ENCODE peak calls at places on chromosomes 3 and 15, in four cellular contexts. E is esophagus muscularis mucosa, U is upper lobe of right lung, G is Caco-2. C is an unnamed sample.

GRCh38 chr3:72665701-72666443 is 182.4 kb downstream of the SHQ1 start:
- DNase-seq in U (no peak), E (no peak), G (no peak), C (peak; percentile 73)

GRCh38 chr3:133827136-133827535 is 21.5 kb downstream of the SRPRB start:
- DNase-seq in G (no peak), E (peak; percentile 79), U (no peak), C (no peak)

GRCh38 chr15:71294636-71295241 is 179.5 kb downstream of the THSD4 start:
- DNase-seq in G (no peak), U (no peak), E (no peak), C (peak; percentile 97)

GRCh38 chr3:152353578-152353977 is 84.8 kb downstream of the MBNL1 start:
- DNase-seq in U (no peak), G (no peak), E (no peak), C (no peak)

GRCh38 chr3:55524565-55525244 is 37.6 kb upstream of the WNT5A start:
- DNase-seq in E (no peak), G (no peak), U (no peak), C (peak; percentile 95)

GRCh38 chr3:50478051-50478450 is 25.4 kb downstream of the CACNA2D2 start:
- DNase-seq in E (no peak), U (no peak), G (no peak), C (no peak)

GRCh38 chr3:46490338-46491084 is 7.3 kb upstream of the RTP3 start:
- DNase-seq in E (no peak), U (no peak), G (no peak), C (peak; percentile 33)

GRCh38 chr3:195774917-195775316 is 36.8 kb downstream of the MUC4 start:
- DNase-seq in E (no peak), U (peak; percentile 83), G (no peak), C (peak; percentile 59)

GRCh38 chr3:197700095-197700494 is 36.6 kb downstream of the RUBCN start:
- DNase-seq in E (no peak), U (no peak), G (no peak), C (no peak)

DNA sequence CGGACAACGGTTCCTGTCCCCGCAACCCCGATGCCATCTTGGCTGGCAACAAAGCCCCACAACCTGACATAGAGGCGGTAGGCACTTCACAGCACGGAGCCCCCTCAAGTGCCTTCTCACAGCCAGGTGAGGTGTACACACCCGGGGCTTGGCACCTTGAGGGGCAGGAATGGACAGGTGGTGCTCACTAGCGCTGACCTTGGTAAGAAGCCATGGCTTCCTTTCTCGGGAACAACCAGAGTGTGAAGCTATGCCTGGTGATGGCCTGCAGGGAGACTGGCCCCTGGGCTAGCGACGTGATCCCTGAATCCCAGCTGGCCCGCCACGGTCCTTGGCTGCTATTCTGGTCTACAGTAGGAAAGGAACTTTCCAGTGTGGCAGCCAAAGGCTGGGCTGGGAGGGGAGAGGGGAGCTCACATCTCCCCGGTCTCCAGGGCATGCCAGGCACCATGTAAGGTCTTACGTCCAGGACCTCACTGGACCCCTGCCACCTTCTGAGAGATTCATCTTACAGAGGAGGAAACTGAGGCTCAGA is 70.6 kb upstream of the RPL32 start:
- DNase-seq in G (no peak), E (no peak), U (no peak), C (no peak)
- H3K36me3 ChIP-seq in G (peaks cover 2% of the 10 kb centered on the region), E (peaks cover 99% of the 10 kb centered on the region), U (peaks cover 75% of the 10 kb centered on the region), C (peaks cover 7% of the 10 kb centered on the region)

DNA sequence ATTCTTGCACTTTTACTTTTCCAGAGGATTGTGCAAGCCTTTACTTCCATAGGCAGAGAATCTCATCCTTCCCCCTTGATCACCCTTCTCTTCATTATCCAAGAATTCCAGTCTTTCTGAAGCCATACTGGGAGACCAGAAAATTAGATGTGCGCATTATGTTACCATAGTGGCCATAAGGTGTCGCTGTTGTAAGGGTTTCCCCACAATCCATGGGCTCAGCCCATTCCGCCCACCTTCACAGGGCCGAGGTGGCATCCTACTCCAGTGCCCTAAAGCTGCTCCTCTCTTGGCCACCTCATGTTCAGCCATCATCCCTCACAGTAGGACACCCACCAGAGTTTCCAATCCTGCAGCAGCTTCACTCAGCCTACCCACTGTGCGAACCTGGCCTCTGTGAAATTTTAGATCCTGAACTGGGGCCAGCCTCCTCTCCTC is 35.0 kb downstream of the CTSH start:
- DNase-seq in U (no peak), E (no peak), G (no peak), C (peak; percentile 73)
- H3K36me3 ChIP-seq in U (peaks cover 93% of the 10 kb centered on the region), E (peaks cover 99% of the 10 kb centered on the region), G (peaks cover 4% of the 10 kb centered on the region), C (peaks cover 11% of the 10 kb centered on the region)

GRCh38 chr15:74564182-74564581 is 23.2 kb downstream of the ARID3B start:
- DNase-seq in E (no peak), U (no peak), G (no peak), C (no peak)
- H3K36me3 ChIP-seq in E (peaks cover 3% of the 10 kb centered on the region), U (no peaks in the 10 kb centered on the region), G (no peaks in the 10 kb centered on the region), C (peaks cover 11% of the 10 kb centered on the region)

DNA sequence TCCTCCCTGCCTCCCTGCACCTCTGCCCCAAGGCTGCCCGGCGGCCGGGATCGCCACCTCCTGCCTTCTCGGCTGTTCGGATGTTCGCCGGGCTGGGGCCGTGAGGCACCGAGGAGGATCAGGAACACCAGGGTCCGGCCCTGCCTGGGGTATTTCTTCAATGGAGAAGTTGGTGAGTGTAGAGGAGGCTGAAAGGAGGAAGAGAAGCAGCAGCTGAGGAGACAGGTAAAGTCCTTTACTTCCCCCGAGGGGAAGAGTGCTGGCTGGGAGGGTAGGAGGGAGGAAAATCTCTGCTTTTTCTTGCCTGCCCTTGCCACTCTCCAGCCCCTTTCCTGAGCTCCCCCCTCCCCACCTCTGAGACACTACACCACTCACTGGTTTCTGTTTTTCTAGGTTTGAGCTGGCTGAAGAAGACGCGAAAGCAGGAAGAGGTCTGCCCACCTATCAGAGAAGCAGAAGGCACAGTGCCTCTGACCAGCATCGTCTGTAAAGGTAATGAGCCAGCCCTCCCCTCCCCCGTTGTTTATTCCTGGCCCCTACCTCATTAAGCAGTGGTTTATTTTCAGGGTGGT is 519 bp downstream of the ASB7 start:
- DNase-seq in G (peak; percentile 68), E (no peak), U (no peak), C (peak; percentile 12)
- H3K36me3 ChIP-seq in G (no peaks in the 10 kb centered on the region), E (peaks cover 28% of the 10 kb centered on the region), U (peaks cover 17% of the 10 kb centered on the region), C (no peaks in the 10 kb centered on the region)

C was measured in PC-3.